ENCODE peak calls at places on chromosome 16, in seven cellular contexts. X is lower lobe of right lung; S is left cardiac atrium; T is CD8-positive, alpha-beta T cell; A is SK-N-SH treated with all-trans-retinoic acid at 6 μM for 48 hours; U is activated T-cell treated with anti-CD3 and anti-CD28 coated beads, Interleukin-2, amount 50 U/mL, for 4 hours; Q is CD4-positive, alpha-beta T cell. W is an unnamed sample.

GRCh38 chr16:46833465-46833810 is 2.5 kb upstream of the C16orf87 start:
- ATAC-seq in Q (no peak), T (no peak), A (no peak), S (no peak), X (no peak), U (no peak), W (no peak)

GRCh38 chr16:89646906-89647305 is 10.6 kb downstream of the CHMP1A start:
- ATAC-seq in T (no peak), S (no peak), U (no peak), Q (no peak), X (no peak), A (no peak), W (no peak)

GRCh38 chr16:83807327-83807709 is 460 bp upstream of the HSBP1 start:
- ATAC-seq in U (no peak), Q (no peak), X (no peak), A (no peak), S (no peak), T (no peak), W (peak)

GRCh38 chr16:83350466-83350865 is 457.3 kb upstream of the HSBP1 start:
- ATAC-seq in A (no peak), Q (no peak), X (no peak), T (no peak), S (no peak), U (no peak), W (no peak)

GRCh38 chr16:53435066-53435688 is 906 bp downstream of the RBL2 start:
- ATAC-seq in T (peak), U (peak), S (peak), Q (peak), X (peak), A (peak), W (peak)

GRCh38 chr16:11706180-11706742 is 36.4 kb downstream of the TXNDC11 start:
- ATAC-seq in U (no peak), Q (no peak), T (no peak), S (peak), A (no peak), X (peak), W (no peak)

GRCh38 chr16:80743772-80744171 is 60.6 kb downstream of the CDYL2 start:
- ATAC-seq in S (no peak), U (no peak), Q (no peak), A (no peak), X (no peak), T (no peak), W (peak)

GRCh38 chr16:8741636-8742427 is 55.6 kb downstream of the TMEM186 start:
- ATAC-seq in Q (no peak), X (no peak), A (no peak), U (no peak), T (no peak), S (peak), W (no peak)

GRCh38 chr16:19210175-19210924 is 42.3 kb downstream of the SYT17 start:
- ATAC-seq in Q (no peak), A (no peak), S (no peak), X (peak), T (no peak), U (no peak), W (no peak)

GRCh38 chr16:10862432-10862831 is 14.6 kb upstream of the CIITA start:
- ATAC-seq in S (peak), T (no peak), X (peak), Q (no peak), A (peak), U (no peak), W (peak)

W was measured in activated T-helper 17 cell treated with anti-CD3 and anti-CD28 coated beads, Interleukin-2, amount 50 U/mL, for 72 hours.